ENCODE peak calls at places on chromosomes 2 and 18, in ten cellular contexts. Z is heart left ventricle, U is cardiac muscle cell, V is BJ, M is lower lobe of right lung, T is GM23338, F is IMR-90, P is choroid plexus epithelial cell, Q is breast epithelium, S is WTC11. Y is an unnamed sample.

GRCh38 chr18:3552305-3552704 is 102.3 kb downstream of the TGIF1 start:
- DNase-seq in Z (no peak), U (no peak), V (no peak), M (no peak), T (no peak), F (no peak), P (no peak), Q (no peak), S (no peak), Y (no peak)

GRCh38 chr2:196181484-196181883 is 10.1 kb upstream of the STK17B start:
- DNase-seq in Z (no peak), U (no peak), V (no peak), M (no peak), T (no peak), F (no peak), P (no peak), Q (no peak), S (no peak), Y (no peak)

GRCh38 chr2:203532957-203533695 is 2.0 kb downstream of the RAPH1 start:
- DNase-seq in Z (no peak), U (peak), V (no peak), M (no peak), T (peak), F (peak), P (peak), Q (no peak), S (no peak), Y (no peak)

GRCh38 chr2:11446733-11447248 is 19.2 kb downstream of the E2F6 start:
- DNase-seq in Z (no peak), U (peak), V (peak), M (no peak), T (peak), F (peak), P (peak), Q (peak), S (peak), Y (peak)

GRCh38 chr2:67259581-67260347 is 137.4 kb upstream of the ETAA1 start:
- DNase-seq in Z (peak), U (no peak), V (peak), M (no peak), T (peak), F (peak), P (peak), Q (no peak), S (no peak), Y (no peak)

GRCh38 chr18:1002653-1003178 is 98.0 kb downstream of the ADCYAP1 start:
- DNase-seq in Z (no peak), U (no peak), V (no peak), M (no peak), T (no peak), F (no peak), P (no peak), Q (no peak), S (no peak), Y (no peak)

GRCh38 chr2:236052206-236052605 is 116.0 kb downstream of the GBX2 start:
- DNase-seq in Z (no peak), U (no peak), V (no peak), M (no peak), T (no peak), F (no peak), P (no peak), Q (no peak), S (no peak), Y (no peak)

GRCh38 chr2:42337356-42337820 is 23.6 kb downstream of the COX7A2L start:
- DNase-seq in Z (no peak), U (no peak), V (no peak), M (no peak), T (peak), F (no peak), P (no peak), Q (no peak), S (no peak), Y (no peak)

GRCh38 chr2:567865-568638 is 109.2 kb downstream of the TMEM18 start:
- DNase-seq in Z (no peak), U (no peak), V (peak), M (no peak), T (no peak), F (no peak), P (peak), Q (peak), S (no peak), Y (no peak)

GRCh38 chr2:188466761-188467160 is 175.1 kb downstream of the GULP1 start:
- DNase-seq in Z (no peak), U (no peak), V (no peak), M (no peak), T (no peak), F (no peak), P (no peak), Q (no peak), S (no peak), Y (no peak)

GRCh38 chr2:32377928-32378327 is 21.1 kb downstream of the BIRC6 start:
- DNase-seq in Z (no peak), U (no peak), V (no peak), M (no peak), T (no peak), F (no peak), P (no peak), Q (no peak), S (no peak), Y (no peak)

GRCh38 chr2:40128796-40129195 is 323.1 kb downstream of the SLC8A1 start:
- DNase-seq in Z (no peak), U (no peak), V (no peak), M (no peak), T (no peak), F (peak), P (no peak), Q (no peak), S (no peak), Y (no peak)

GRCh38 chr18:70523035-70523797 is 234.4 kb downstream of the SOCS6 start:
- DNase-seq in Z (no peak), U (no peak), V (no peak), M (no peak), T (no peak), F (no peak), P (no peak), Q (no peak), S (no peak), Y (no peak)

GRCh38 chr18:56645415-56646016 is 5.6 kb upstream of the WDR7 start:
- DNase-seq in Z (no peak), U (peak), V (no peak), M (no peak), T (peak), F (no peak), P (peak), Q (no peak), S (no peak), Y (peak)

GRCh38 chr2:112272669-112273068 is 2.7 kb upstream of the ZC3H6 start:
- DNase-seq in Z (no peak), U (no peak), V (no peak), M (no peak), T (peak), F (no peak), P (no peak), Q (no peak), S (no peak), Y (no peak)

GRCh38 chr2:127185720-127186119 is 34.4 kb downstream of the CYP27C1 start:
- DNase-seq in Z (no peak), U (no peak), V (no peak), M (no peak), T (no peak), F (no peak), P (no peak), Q (no peak), S (no peak), Y (no peak)

GRCh38 chr18:9017900-9018217 is 84.6 kb upstream of the NDUFV2 start:
- DNase-seq in Z (no peak), U (no peak), V (no peak), M (no peak), T (no peak), F (peak), P (peak), Q (no peak), S (no peak), Y (no peak)

GRCh38 chr18:45664824-45665763 is 49.8 kb downstream of the SLC14A2 start:
- DNase-seq in Z (no peak), U (peak), V (no peak), M (no peak), T (peak), F (peak), P (peak), Q (peak), S (peak), Y (peak)

GRCh38 chr2:173571887-173572680 is 217.4 kb downstream of the CDCA7 start:
- DNase-seq in Z (no peak), U (no peak), V (no peak), M (no peak), T (no peak), F (no peak), P (no peak), Q (no peak), S (no peak), Y (no peak)

GRCh38 chr2:85644909-85645308 is 23.1 kb downstream of the SFTPB start:
- DNase-seq in Z (no peak), U (no peak), V (no peak), M (no peak), T (no peak), F (no peak), P (no peak), Q (no peak), S (no peak), Y (no peak)

GRCh38 chr2:121128741-121129659 is 156.0 kb downstream of the TFCP2L1 start:
- DNase-seq in Z (no peak), U (peak), V (no peak), M (peak), T (peak), F (no peak), P (peak), Q (peak), S (peak), Y (no peak)

GRCh38 chr2:32711219-32711618 is 83.4 kb downstream of the TTC27 start:
- DNase-seq in Z (no peak), U (no peak), V (no peak), M (no peak), T (no peak), F (peak), P (peak), Q (no peak), S (no peak), Y (no peak)

GRCh38 chr2:225452677-225453076 is 53.2 kb downstream of the NYAP2 start:
- DNase-seq in Z (no peak), U (no peak), V (no peak), M (no peak), T (peak), F (no peak), P (peak), Q (no peak), S (no peak), Y (no peak)

GRCh38 chr2:198715304-198715703 is 742.4 kb downstream of the SATB2 start:
- DNase-seq in Z (no peak), U (no peak), V (no peak), M (no peak), T (no peak), F (no peak), P (no peak), Q (no peak), S (no peak), Y (no peak)

GRCh38 chr2:186780701-186781316 is 68.2 kb downstream of the ZSWIM2 start:
- DNase-seq in Z (no peak), U (peak), V (no peak), M (no peak), T (peak), F (peak), P (peak), Q (no peak), S (peak), Y (no peak)

GRCh38 chr2:182368446-182368845 is 58.4 kb downstream of the PDE1A start:
- DNase-seq in Z (no peak), U (no peak), V (no peak), M (no peak), T (no peak), F (peak), P (peak), Q (no peak), S (no peak), Y (no peak)

GRCh38 chr2:25561136-25561850 is 112.1 kb downstream of the DTNB start:
- DNase-seq in Z (no peak), U (no peak), V (no peak), M (no peak), T (no peak), F (no peak), P (no peak), Q (no peak), S (no peak), Y (no peak)

GRCh38 chr2:112814278-112814677 is 22.3 kb downstream of the IL1B start:
- DNase-seq in Z (no peak), U (no peak), V (peak), M (no peak), T (peak), F (peak), P (peak), Q (peak), S (peak), Y (no peak)

GRCh38 chr2:111121028-111121872 is 536 bp downstream of the BCL2L11 start:
- DNase-seq in Z (peak), U (peak), V (no peak), M (peak), T (peak), F (no peak), P (peak), Q (peak), S (peak), Y (peak)

GRCh38 chr2:80059381-80059907 is 245.1 kb downstream of the LRRTM1 start:
- DNase-seq in Z (no peak), U (no peak), V (no peak), M (no peak), T (peak), F (no peak), P (no peak), Q (no peak), S (no peak), Y (no peak)

GRCh38 chr2:216478151-216478550 is 20.5 kb upstream of the RPL37A start:
- DNase-seq in Z (no peak), U (no peak), V (no peak), M (no peak), T (no peak), F (peak), P (peak), Q (no peak), S (no peak), Y (no peak)

GRCh38 chr18:7300971-7301553 is 70.2 kb downstream of the LRRC30 start:
- DNase-seq in Z (no peak), U (no peak), V (no peak), M (no peak), T (no peak), F (no peak), P (no peak), Q (no peak), S (no peak), Y (no peak)

GRCh38 chr18:76348267-76349066 is 146.6 kb downstream of the ZNF516 start:
- DNase-seq in Z (no peak), U (no peak), V (no peak), M (no peak), T (no peak), F (no peak), P (no peak), Q (no peak), S (no peak), Y (no peak)

DNA sequence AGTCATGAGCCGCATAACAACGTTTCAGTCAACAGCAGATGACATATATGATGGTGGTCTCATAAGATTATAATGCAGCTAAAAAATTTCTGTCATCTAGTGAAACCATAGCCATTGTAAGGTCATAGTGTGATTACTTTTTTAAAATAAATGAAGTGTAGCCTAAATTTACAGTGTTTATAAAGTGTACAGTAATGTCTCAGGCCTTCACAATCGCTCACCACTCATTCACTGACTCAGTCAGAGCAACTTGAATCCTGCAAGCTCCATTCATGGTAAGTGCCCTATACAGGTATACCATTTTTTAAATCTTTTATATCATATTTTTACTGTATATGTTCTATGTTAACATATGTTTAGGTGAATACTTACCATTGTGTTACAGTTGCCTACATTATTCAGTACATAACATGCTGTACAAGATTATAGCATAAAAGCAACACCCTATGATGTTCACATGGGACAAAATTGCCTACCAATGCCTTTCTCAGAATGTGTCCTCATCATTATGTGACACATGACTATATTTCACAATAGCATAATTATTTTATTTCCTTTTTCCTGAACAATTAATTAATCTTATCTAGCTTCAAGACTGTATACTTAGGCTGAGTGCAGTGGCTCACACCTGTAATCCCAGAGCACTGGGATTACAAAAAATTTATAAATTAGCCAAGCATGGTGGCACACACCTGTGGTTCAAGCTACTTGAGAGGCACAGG is 1115.9 kb upstream of the ZEB2 start:
- DNase-seq in Z (no peak), U (no peak), V (no peak), M (no peak), T (no peak), F (peak), P (no peak), Q (no peak), S (no peak), Y (no peak)
- TF ChIP-seq CTCF in Z (no peak), U (no peak), V (no peak), M (no peak), T (no peak), F (no peak), P (no peak), Q (no peak), S (no peak), Y (no peak)

DNA sequence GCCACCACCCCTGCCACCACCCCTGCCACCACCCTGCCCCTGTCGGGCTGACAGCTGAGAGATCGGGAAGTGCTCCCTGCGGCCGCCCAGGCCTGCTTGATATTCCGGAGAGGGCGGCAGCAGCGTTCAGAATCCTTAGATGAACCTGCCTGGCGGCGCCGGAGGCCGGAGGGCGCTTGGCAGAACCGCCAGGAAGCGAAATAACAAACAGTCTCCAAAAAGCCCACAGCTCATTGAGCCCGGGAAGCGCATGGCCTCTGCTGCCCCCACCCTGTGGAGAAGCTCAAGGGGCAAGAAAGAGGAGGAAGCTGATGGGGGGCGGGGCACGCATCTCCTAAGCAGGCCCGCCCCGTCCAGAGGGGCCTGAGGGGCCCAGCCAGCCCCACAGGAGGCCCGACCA is 92.2 kb upstream of the MBOAT2 start:
- DNase-seq in Z (peak), U (peak), V (no peak), M (peak), T (peak), F (peak), P (peak), Q (no peak), S (peak), Y (no peak)
- TF ChIP-seq CTCF in Z (peak), U (peak), V (peak), M (peak), T (no peak), F (peak), P (peak), Q (no peak), S (no peak), Y (no peak)

GRCh38 chr2:28958689-28959088 is 22.4 kb upstream of the TOGARAM2 start:
- DNase-seq in Z (peak), U (peak), V (peak), M (no peak), T (peak), F (peak), P (peak), Q (peak), S (peak), Y (peak)
- TF ChIP-seq CTCF in Z (peak), U (peak), V (peak), M (peak), T (peak), F (peak), P (peak), Q (peak), S (peak), Y (no peak)

GRCh38 chr18:29191263-29191662 is 1014.3 kb upstream of the CDH2 start:
- DNase-seq in Z (no peak), U (no peak), V (no peak), M (no peak), T (peak), F (peak), P (peak), Q (no peak), S (no peak), Y (no peak)
- TF ChIP-seq CTCF in Z (peak), U (peak), V (peak), M (no peak), T (peak), F (peak), P (peak), Q (no peak), S (no peak), Y (no peak)

GRCh38 chr2:160292225-160292624 is 92.2 kb upstream of the ITGB6 start:
- DNase-seq in Z (no peak), U (no peak), V (no peak), M (no peak), T (no peak), F (peak), P (peak), Q (no peak), S (no peak), Y (no peak)
- TF ChIP-seq CTCF in Z (peak), U (peak), V (no peak), M (no peak), T (peak), F (no peak), P (peak), Q (no peak), S (no peak), Y (no peak)

DNA sequence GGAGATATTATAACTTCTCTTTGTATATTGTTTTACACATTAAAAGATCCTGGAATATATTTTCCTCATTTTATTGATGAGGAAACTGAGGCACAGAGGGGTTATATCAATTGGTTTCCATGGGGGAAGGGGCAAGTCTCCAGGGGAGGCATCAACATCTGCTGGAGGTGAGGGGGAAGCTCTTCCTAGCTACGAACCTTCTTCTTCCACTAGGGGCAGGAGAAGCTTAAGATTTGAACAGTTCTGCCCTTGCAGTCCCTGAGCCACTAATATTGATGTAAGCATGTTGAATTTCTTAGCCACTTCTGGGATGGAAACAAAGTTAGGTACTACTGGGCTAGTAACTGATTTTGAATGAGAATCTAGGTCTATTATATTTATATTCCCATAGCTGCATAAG is 140.1 kb upstream of the AQP4 start:
- DNase-seq in Z (no peak), U (peak), V (no peak), M (no peak), T (peak), F (no peak), P (peak), Q (no peak), S (no peak), Y (peak)
- TF ChIP-seq CTCF in Z (peak), U (peak), V (peak), M (no peak), T (peak), F (no peak), P (peak), Q (no peak), S (peak), Y (peak)

GRCh38 chr2:240066489-240066888 is 13.2 kb upstream of the OR6B3 start:
- DNase-seq in Z (no peak), U (no peak), V (no peak), M (no peak), T (no peak), F (no peak), P (no peak), Q (no peak), S (no peak), Y (no peak)
- TF ChIP-seq CTCF in Z (no peak), U (no peak), V (no peak), M (no peak), T (peak), F (no peak), P (no peak), Q (no peak), S (no peak), Y (no peak)

Y was measured in GM20000.